ENCODE peak calls at places on chromosomes 16 and 17, in seven cellular contexts. D is germinal center; Z is naive thymus-derived CD8-positive, alpha-beta T cell; W is activated T-cell treated with anti-CD3 and anti-CD28 coated beads, Interleukin-2, amount 50 U/mL, for 72 hours; K is NCI-H460; E is upper lobe of right lung; U is BE2C. X is an unnamed sample.
A peak's percentile ranks its signal among the peaks of the same experiment; 100 is the strongest.

GRCh38 chr17:72393553-72393952 is 272.7 kb downstream of the SOX9 start:
- DNase-seq in K (peak; percentile 94), E (no peak), D (no peak), Z (no peak), U (no peak), W (no peak), X (no peak)

GRCh38 chr16:78499399-78499798 is 399.9 kb downstream of the WWOX start:
- DNase-seq in D (no peak), W (no peak), Z (no peak), U (no peak), K (no peak), E (no peak), X (no peak)

GRCh38 chr16:49282690-49283375 is 1.2 kb upstream of the CBLN1 start:
- DNase-seq in K (no peak), W (no peak), U (peak; percentile 91), E (no peak), Z (no peak), D (no peak), X (peak; percentile 28)

GRCh38 chr16:1342526-1343427 is 8.9 kb downstream of the TSR3 start:
- DNase-seq in K (peak; percentile 98), W (peak; percentile 94), D (peak; percentile 100), Z (peak; percentile 96), U (peak; percentile 99), E (peak; percentile 97), X (peak; percentile 98)

GRCh38 chr16:14562691-14563491 is 67.2 kb downstream of the PARN start:
- DNase-seq in E (no peak), K (no peak), U (no peak), W (no peak), Z (no peak), D (no peak), X (no peak)

GRCh38 chr16:75301804-75302203 is 50.4 kb upstream of the BCAR1 start:
- DNase-seq in Z (no peak), E (no peak), K (no peak), U (no peak), W (no peak), D (no peak), X (no peak)

GRCh38 chr17:77690271-77691161 is 268.0 kb upstream of the TNRC6C start:
- DNase-seq in U (peak; percentile 45), E (peak; percentile 54), W (no peak), D (peak; percentile 24), Z (peak; percentile 16), K (no peak), X (peak; percentile 77)

GRCh38 chr17:74049167-74049797 is 154.2 kb upstream of the RPL38 start:
- DNase-seq in W (no peak), Z (no peak), K (no peak), U (no peak), E (no peak), D (no peak), X (no peak)

GRCh38 chr17:41595585-41595984 is 8.9 kb upstream of the KRT14 start:
- DNase-seq in Z (no peak), U (no peak), D (no peak), E (peak; percentile 34), W (no peak), K (no peak), X (no peak)

GRCh38 chr16:15404792-15405191 is 9.2 kb downstream of the MPV17L start:
- DNase-seq in K (no peak), Z (no peak), U (no peak), W (no peak), D (no peak), E (no peak), X (peak; percentile 23)

GRCh38 chr16:9012330-9012729 is 48.6 kb upstream of the USP7 start:
- DNase-seq in U (no peak), K (no peak), Z (no peak), W (no peak), E (no peak), D (no peak), X (no peak)

GRCh38 chr17:46128453-46128852 is 64.8 kb downstream of the KANSL1 start:
- DNase-seq in K (no peak), D (no peak), W (no peak), U (no peak), Z (no peak), E (no peak), X (no peak)

GRCh38 chr17:915416-916201 is 64.0 kb downstream of the NXN start:
- DNase-seq in W (no peak), E (no peak), D (no peak), U (no peak), Z (no peak), K (no peak), X (no peak)

GRCh38 chr16:4213721-4214120 is 28.2 kb downstream of the SRL start:
- DNase-seq in Z (no peak), U (no peak), D (no peak), W (no peak), K (no peak), E (no peak), X (no peak)

GRCh38 chr17:77501101-77501566 is 360.4 kb downstream of the SEC14L1 start:
- DNase-seq in Z (no peak), K (no peak), E (peak; percentile 63), D (no peak), U (no peak), W (peak; percentile 27), X (peak; percentile 23)

GRCh38 chr17:1611715-1612114 is 16.9 kb downstream of the SLC43A2 start:
- DNase-seq in K (no peak), Z (no peak), W (no peak), U (no peak), D (no peak), E (no peak), X (no peak)

GRCh38 chr16:3467920-3468319 is 24.4 kb downstream of the NAA60 start:
- DNase-seq in W (no peak), E (no peak), U (peak; percentile 30), Z (no peak), D (no peak), K (no peak), X (no peak)

GRCh38 chr16:17364319-17365210 is 106.2 kb downstream of the XYLT1 start:
- DNase-seq in Z (peak; percentile 75), W (peak; percentile 62), D (no peak), E (no peak), U (no peak), K (no peak), X (no peak)

GRCh38 chr17:48439473-48439872 is 9.5 kb upstream of the SKAP1 start:
- DNase-seq in U (no peak), Z (no peak), K (no peak), W (peak; percentile 38), D (no peak), E (no peak), X (peak; percentile 78)

GRCh38 chr17:16926591-16927451 is 45.1 kb downstream of the TNFRSF13B start:
- DNase-seq in E (peak; percentile 51), K (no peak), U (no peak), W (no peak), Z (no peak), D (no peak), X (no peak)

X was measured in MM.1S.